ENCODE peak calls at places on chromosomes 6 and 20, in seven cellular contexts. I is lower leg skin; A is nephron progenitor cell; L is RCC 7860; W is uterus; M is H4; B is CD4-positive, CD25-positive, alpha-beta regulatory T cell. K is an unnamed sample.

GRCh38 chr20:44776977-44777376 is 31.3 kb downstream of the KCNK15 start:
- DNase-seq in M (no peak), L (no peak), I (no peak), A (peak; percentile 82), W (no peak), B (no peak), K (peak; percentile 33)

GRCh38 chr6:128821116-128821515 is 61.8 kb upstream of the LAMA2 start:
- DNase-seq in A (no peak), W (no peak), L (no peak), I (no peak), B (no peak), M (no peak), K (peak; percentile 54)

GRCh38 chr6:98894810-98895209 is 52.9 kb downstream of the FBXL4 start:
- DNase-seq in B (no peak), I (no peak), A (no peak), M (no peak), W (no peak), L (no peak), K (peak; percentile 64)

GRCh38 chr6:15027472-15027871 is 218.4 kb upstream of the JARID2 start:
- DNase-seq in M (no peak), A (no peak), I (no peak), W (no peak), L (no peak), B (no peak), K (no peak)

GRCh38 chr20:50191065-50191565 is 485 bp downstream of the CEBPB start:
- DNase-seq in A (no peak), L (peak; percentile 39), M (no peak), W (no peak), I (peak; percentile 93), B (no peak), K (no peak)

GRCh38 chr20:57838670-57839142 is 128.9 kb upstream of the PMEPA1 start:
- DNase-seq in A (no peak), M (no peak), I (peak; percentile 68), L (no peak), B (no peak), W (no peak), K (no peak)

GRCh38 chr6:113969888-113970807 is 800 bp downstream of the HDAC2 start:
- DNase-seq in L (no peak), B (peak; percentile 49), I (peak; percentile 93), M (peak; percentile 4), A (peak; percentile 65), W (peak; percentile 45), K (peak; percentile 26)

GRCh38 chr20:55888655-55889054 is 116.7 kb downstream of the CBLN4 start:
- DNase-seq in A (no peak), B (no peak), L (no peak), M (peak; percentile 34), W (no peak), I (no peak), K (no peak)

GRCh38 chr20:37914672-37915433 is 11.9 kb downstream of the VSTM2L start:
- DNase-seq in W (peak; percentile 47), A (peak; percentile 61), M (no peak), B (peak; percentile 45), I (no peak), L (no peak), K (no peak)

GRCh38 chr20:15440249-15440820 is 1102.9 kb upstream of the FLRT3 start:
- DNase-seq in W (no peak), L (no peak), B (no peak), A (no peak), M (no peak), I (no peak), K (no peak)

GRCh38 chr20:21559305-21559704 is 45.4 kb upstream of the NKX2-2 start:
- DNase-seq in W (no peak), L (no peak), I (peak; percentile 36), M (no peak), B (no peak), A (no peak), K (no peak)

GRCh38 chr6:43286995-43287716 is 10.9 kb upstream of the SLC22A7 start:
- DNase-seq in W (no peak), M (no peak), I (no peak), L (no peak), B (no peak), A (no peak), K (no peak)

GRCh38 chr6:158006331-158006730 is 24.7 kb downstream of the SYNJ2 start:
- DNase-seq in W (no peak), L (no peak), B (no peak), I (no peak), A (no peak), M (no peak), K (no peak)

GRCh38 chr20:426564-426963 is 18.5 kb downstream of the RBCK1 start:
- DNase-seq in W (no peak), B (no peak), L (no peak), I (no peak), A (no peak), M (no peak), K (no peak)

GRCh38 chr6:133817460-133818047 is 71.4 kb upstream of the TCF21 start:
- DNase-seq in M (no peak), I (no peak), W (no peak), B (no peak), L (no peak), A (peak; percentile 48), K (no peak)

GRCh38 chr20:52399352-52399751 is 207.8 kb upstream of the ZFP64 start:
- DNase-seq in L (no peak), W (no peak), A (no peak), I (no peak), M (no peak), B (no peak), K (no peak)

GRCh38 chr20:47304287-47304686 is 52.2 kb downstream of the ZMYND8 start:
- DNase-seq in L (no peak), M (no peak), W (no peak), I (peak; percentile 12), B (no peak), A (no peak), K (peak; percentile 21)

GRCh38 chr20:49543858-49544437 is 24.0 kb downstream of the PTGIS start:
- DNase-seq in M (no peak), L (no peak), W (no peak), A (no peak), I (peak; percentile 75), B (no peak), K (no peak)

GRCh38 chr6:34656378-34657036 is 40.1 kb downstream of the ILRUN start:
- DNase-seq in I (no peak), W (no peak), B (peak; percentile 40), L (no peak), A (no peak), M (peak; percentile 84), K (peak; percentile 76)

GRCh38 chr20:57416296-57417022 is 25.3 kb downstream of the RBM38 start:
- DNase-seq in A (no peak), B (no peak), I (no peak), M (no peak), W (no peak), L (no peak), K (no peak)

GRCh38 chr6:22980446-22980845 is 411.1 kb downstream of the HDGFL1 start:
- DNase-seq in L (peak; percentile 5), A (no peak), I (no peak), M (no peak), B (no peak), W (no peak), K (no peak)

GRCh38 chr6:43995137-43995536 is 132.1 kb downstream of the MRPL14 start:
- DNase-seq in B (no peak), I (no peak), L (no peak), A (no peak), M (no peak), W (no peak), K (no peak)

GRCh38 chr6:146935489-146935888 is 268.7 kb upstream of the STXBP5 start:
- DNase-seq in B (no peak), A (no peak), I (no peak), W (no peak), L (no peak), M (no peak), K (no peak)

GRCh38 chr20:50141018-50141675 is 12.4 kb downstream of the PEDS1 start:
- DNase-seq in L (no peak), M (no peak), W (no peak), B (no peak), I (no peak), A (no peak), K (no peak)

GRCh38 chr6:17032595-17033591 is 69.0 kb upstream of the STMND1 start:
- DNase-seq in L (peak; percentile 57), B (no peak), W (peak; percentile 80), A (no peak), I (peak; percentile 95), M (peak; percentile 82), K (peak; percentile 95)

GRCh38 chr20:35947489-35947888 is 6.8 kb downstream of the SCAND1 start:
- DNase-seq in I (peak; percentile 76), L (peak; percentile 34), B (peak; percentile 24), A (peak; percentile 8), M (peak; percentile 49), W (no peak), K (peak; percentile 27)

GRCh38 chr20:46021361-46022359 is 7.4 kb upstream of the SLC12A5 start:
- DNase-seq in B (no peak), M (no peak), A (peak; percentile 98), I (no peak), W (no peak), L (no peak), K (no peak)

GRCh38 chr20:4329232-4329631 is 313.9 kb upstream of the RNF24 start:
- DNase-seq in L (no peak), A (no peak), B (no peak), I (no peak), W (no peak), M (no peak), K (no peak)

GRCh38 chr6:21953831-21954801 is 342.7 kb downstream of the PRL start:
- DNase-seq in W (peak; percentile 24), A (peak; percentile 25), M (peak; percentile 84), B (no peak), L (peak; percentile 60), I (no peak), K (peak; percentile 81)

GRCh38 chr6:41467627-41468404 is 78.4 kb upstream of the FOXP4 start:
- DNase-seq in W (no peak), B (no peak), I (no peak), A (no peak), L (no peak), M (no peak), K (no peak)

GRCh38 chr20:14336667-14337066 is 745 bp downstream of the FLRT3 start:
- DNase-seq in W (no peak), I (no peak), L (no peak), B (no peak), A (peak; percentile 8), M (peak; percentile 52), K (no peak)

GRCh38 chr20:36094497-36094896 is 60.0 kb upstream of the EPB41L1 start:
- DNase-seq in W (peak; percentile 27), M (no peak), I (no peak), B (no peak), L (no peak), A (no peak), K (peak; percentile 42)

GRCh38 chr6:159646731-159647130 is 46.3 kb downstream of the SOD2 start:
- DNase-seq in A (no peak), L (peak; percentile 36), W (no peak), I (peak; percentile 21), M (peak; percentile 25), B (no peak), K (peak; percentile 29)

GRCh38 chr20:54207743-54208491 is at the start of gene PFDN4:
- DNase-seq in W (peak; percentile 82), A (peak; percentile 88), L (peak; percentile 72), M (peak; percentile 69), B (peak; percentile 82), I (peak; percentile 95), K (peak; percentile 90)

GRCh38 chr20:30484009-30484748 is 773.3 kb upstream of the DEFB115 start:
- DNase-seq in I (peak; percentile 69), W (no peak), B (no peak), M (no peak), L (no peak), A (no peak), K (no peak)

GRCh38 chr6:56807335-56807991 is 147.4 kb upstream of the BEND6 start:
- DNase-seq in B (no peak), W (no peak), M (no peak), L (no peak), A (no peak), I (no peak), K (no peak)

K was measured in cardiac fibroblast.